ENCODE peak calls at places on chromosomes 1 and 21, in five cellular contexts. One of them, this sample, is unnamed. For H3K9me3, the result is how much of the 10 kb centered on the place peaks cover.

GRCh38 chr1:111334169-111334568 is 43.5 kb downstream of the CHIA start:
- DNase-seq in heart right ventricle: no peak
- DNase-seq in gastrocnemius medialis: no peak
- DNase-seq in tibial nerve: peak
- DNase-seq in IMR-90: peak
- DNase-seq in this sample: no peak

GRCh38 chr1:172423336-172423735 is 2.9 kb downstream of the C1orf105 start:
- DNase-seq in heart right ventricle: no peak
- DNase-seq in gastrocnemius medialis: no peak
- DNase-seq in tibial nerve: no peak
- DNase-seq in IMR-90: no peak
- DNase-seq in this sample: no peak

GRCh38 chr1:151399890-151400235 is 490 bp downstream of the PSMB4 start:
- DNase-seq in heart right ventricle: no peak
- DNase-seq in gastrocnemius medialis: peak
- DNase-seq in tibial nerve: no peak
- DNase-seq in IMR-90: peak
- DNase-seq in this sample: no peak

GRCh38 chr1:172350781-172351180 is 69.7 kb upstream of the C1orf105 start:
- DNase-seq in heart right ventricle: no peak
- DNase-seq in gastrocnemius medialis: no peak
- DNase-seq in tibial nerve: no peak
- DNase-seq in IMR-90: no peak
- DNase-seq in this sample: no peak

GRCh38 chr1:147849097-147849873 is 53.3 kb upstream of the GJA8 start:
- DNase-seq in heart right ventricle: no peak
- DNase-seq in gastrocnemius medialis: no peak
- DNase-seq in tibial nerve: no peak
- DNase-seq in IMR-90: peak
- DNase-seq in this sample: no peak

GRCh38 chr1:34977858-34978257 is 7.3 kb downstream of the TMEM35B start:
- DNase-seq in heart right ventricle: no peak
- DNase-seq in gastrocnemius medialis: no peak
- DNase-seq in tibial nerve: no peak
- DNase-seq in IMR-90: no peak
- DNase-seq in this sample: no peak

GRCh38 chr1:42931911-42932422 is 26.7 kb downstream of the SLC2A1 start:
- DNase-seq in heart right ventricle: peak
- DNase-seq in gastrocnemius medialis: no peak
- DNase-seq in tibial nerve: no peak
- DNase-seq in IMR-90: no peak
- DNase-seq in this sample: no peak

GRCh38 chr1:216500273-216500967 is 77.2 kb upstream of the USH2A start:
- DNase-seq in heart right ventricle: no peak
- DNase-seq in gastrocnemius medialis: no peak
- DNase-seq in tibial nerve: no peak
- DNase-seq in IMR-90: no peak
- DNase-seq in this sample: no peak

GRCh38 chr21:42350271-42350885 is 416 bp downstream of the TFF2 start:
- DNase-seq in heart right ventricle: no peak
- DNase-seq in gastrocnemius medialis: no peak
- DNase-seq in tibial nerve: no peak
- DNase-seq in IMR-90: no peak
- DNase-seq in this sample: peak

GRCh38 chr1:82485591-82486369 is 685.0 kb downstream of the ADGRL2 start:
- DNase-seq in heart right ventricle: peak
- DNase-seq in gastrocnemius medialis: peak
- DNase-seq in tibial nerve: peak
- DNase-seq in IMR-90: no peak
- DNase-seq in this sample: no peak
- H3K4me3 ChIP-seq in heart right ventricle: no peak
- H3K4me3 ChIP-seq in gastrocnemius medialis: no peak
- H3K4me3 ChIP-seq in tibial nerve: no peak
- H3K4me3 ChIP-seq in IMR-90: no peak
- H3K4me3 ChIP-seq in this sample: no peak

GRCh38 chr1:185646202-185646683 is 87.9 kb upstream of the HMCN1 start:
- DNase-seq in heart right ventricle: no peak
- DNase-seq in gastrocnemius medialis: no peak
- DNase-seq in tibial nerve: peak
- DNase-seq in IMR-90: peak
- DNase-seq in this sample: peak
- H3K9me3 ChIP-seq in heart right ventricle: under half
- H3K9me3 ChIP-seq in gastrocnemius medialis: under half
- H3K9me3 ChIP-seq in tibial nerve: under half
- H3K9me3 ChIP-seq in IMR-90: under half
- H3K9me3 ChIP-seq in this sample: under half

GRCh38 chr1:184056921-184057496 is 5.5 kb downstream of the TSEN15 start:
- DNase-seq in heart right ventricle: no peak
- DNase-seq in gastrocnemius medialis: no peak
- DNase-seq in tibial nerve: no peak
- DNase-seq in IMR-90: peak
- DNase-seq in this sample: peak
- H3K27ac ChIP-seq in heart right ventricle: peak
- H3K27ac ChIP-seq in gastrocnemius medialis: peak
- H3K27ac ChIP-seq in tibial nerve: no peak
- H3K27ac ChIP-seq in IMR-90: no peak
- H3K27ac ChIP-seq in this sample: peak

DNA sequence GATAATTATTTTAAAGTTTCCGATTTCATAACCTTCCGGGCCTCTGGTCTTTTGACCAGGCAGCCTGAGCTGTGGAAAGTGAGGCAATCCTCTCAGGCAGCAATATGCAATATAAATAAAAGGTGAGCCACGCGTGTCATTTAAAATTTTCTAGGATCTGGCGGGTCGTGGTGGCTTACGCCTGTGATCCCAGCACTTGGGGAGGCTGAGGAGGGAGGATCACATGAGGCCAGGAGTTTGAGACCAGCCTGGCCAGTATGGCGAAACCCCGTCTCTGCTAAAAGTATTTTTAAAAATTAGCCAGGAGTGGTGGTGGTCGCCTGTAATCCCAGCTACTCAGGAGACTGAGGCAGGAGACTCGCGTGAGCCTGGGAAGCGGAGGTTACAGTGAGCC is 546 bp upstream of the ZNF695 start:
- DNase-seq in heart right ventricle: no peak
- DNase-seq in gastrocnemius medialis: no peak
- DNase-seq in tibial nerve: no peak
- DNase-seq in IMR-90: no peak
- DNase-seq in this sample: no peak
- H3K4me3 ChIP-seq in heart right ventricle: peak
- H3K4me3 ChIP-seq in gastrocnemius medialis: no peak
- H3K4me3 ChIP-seq in tibial nerve: no peak
- H3K4me3 ChIP-seq in IMR-90: no peak
- H3K4me3 ChIP-seq in this sample: peak

GRCh38 chr21:33238146-33238545 is 8.4 kb downstream of the IFNAR2 start:
- DNase-seq in heart right ventricle: no peak
- DNase-seq in gastrocnemius medialis: no peak
- DNase-seq in tibial nerve: no peak
- DNase-seq in IMR-90: no peak
- DNase-seq in this sample: no peak
- H3K9me3 ChIP-seq in heart right ventricle: under half
- H3K9me3 ChIP-seq in gastrocnemius medialis: under half
- H3K9me3 ChIP-seq in tibial nerve: under half
- H3K9me3 ChIP-seq in IMR-90: under half
- H3K9me3 ChIP-seq in this sample: under half

GRCh38 chr1:58583496-58583895 is 6.4 kb upstream of the TACSTD2 start:
- DNase-seq in heart right ventricle: no peak
- DNase-seq in gastrocnemius medialis: no peak
- DNase-seq in tibial nerve: no peak
- DNase-seq in IMR-90: no peak
- DNase-seq in this sample: no peak
- H3K27ac ChIP-seq in heart right ventricle: no peak
- H3K27ac ChIP-seq in gastrocnemius medialis: no peak
- H3K27ac ChIP-seq in tibial nerve: no peak
- H3K27ac ChIP-seq in IMR-90: peak
- H3K27ac ChIP-seq in this sample: peak

GRCh38 chr1:158998781-158999161 is 10.9 kb upstream of the IFI16 start:
- DNase-seq in heart right ventricle: peak
- DNase-seq in gastrocnemius medialis: no peak
- DNase-seq in tibial nerve: peak
- DNase-seq in IMR-90: peak
- DNase-seq in this sample: peak

GRCh38 chr1:159000070-159000409 is 9.7 kb upstream of the IFI16 start:
- DNase-seq in heart right ventricle: no peak
- DNase-seq in gastrocnemius medialis: no peak
- DNase-seq in tibial nerve: no peak
- DNase-seq in IMR-90: no peak
- DNase-seq in this sample: no peak

GRCh38 chr1:158998037-158998780 is 11.5 kb upstream of the IFI16 start:
- DNase-seq in heart right ventricle: no peak
- DNase-seq in gastrocnemius medialis: no peak
- DNase-seq in tibial nerve: no peak
- DNase-seq in IMR-90: no peak
- DNase-seq in this sample: no peak

GRCh38 chr1:158999301-159000069 is 10.2 kb upstream of the IFI16 start:
- DNase-seq in heart right ventricle: peak
- DNase-seq in gastrocnemius medialis: peak
- DNase-seq in tibial nerve: peak
- DNase-seq in IMR-90: peak
- DNase-seq in this sample: peak

GRCh38 chr1:159000627-159001026 is 9.1 kb upstream of the IFI16 start:
- DNase-seq in heart right ventricle: peak
- DNase-seq in gastrocnemius medialis: peak
- DNase-seq in tibial nerve: peak
- DNase-seq in IMR-90: peak
- DNase-seq in this sample: peak
- H3K4me3 ChIP-seq in heart right ventricle: peak
- H3K4me3 ChIP-seq in gastrocnemius medialis: peak
- H3K4me3 ChIP-seq in tibial nerve: peak
- H3K4me3 ChIP-seq in IMR-90: no peak
- H3K4me3 ChIP-seq in this sample: peak

DNA sequence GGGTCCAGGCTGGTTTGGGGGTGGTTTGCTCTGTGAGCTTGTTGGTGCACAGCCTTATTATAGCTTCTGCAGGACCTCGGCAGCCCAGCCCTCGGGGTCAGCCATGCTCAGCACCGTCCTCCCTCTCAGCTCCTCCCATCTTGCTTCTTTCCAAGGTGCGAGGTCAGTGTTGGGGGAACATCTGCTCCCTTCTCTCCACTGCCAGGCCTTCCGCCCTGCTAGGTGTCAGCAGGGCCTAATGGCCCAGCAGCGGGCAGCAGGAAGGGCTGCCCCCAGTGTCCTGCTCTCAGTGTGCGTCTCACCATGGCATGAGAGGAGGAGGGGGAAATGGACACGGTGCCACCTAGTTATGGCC is 36.5 kb upstream of the LRRC3 start:
- DNase-seq in heart right ventricle: no peak
- DNase-seq in gastrocnemius medialis: peak
- DNase-seq in tibial nerve: no peak
- DNase-seq in IMR-90: no peak
- DNase-seq in this sample: peak
- H3K9me3 ChIP-seq in heart right ventricle: under half
- H3K9me3 ChIP-seq in gastrocnemius medialis: under half
- H3K9me3 ChIP-seq in tibial nerve: under half
- H3K9me3 ChIP-seq in IMR-90: under half
- H3K9me3 ChIP-seq in this sample: under half